ENCODE peak calls at places on chromosomes 4 and X, in ten cellular contexts. V, U, X, Y, F, P, Q, I, H and S are unnamed samples.

GRCh38 chrX:47607091-47607490 is 12.6 kb downstream of the SYN1 start:
- DNase-seq in V (no peak), U (no peak), X (no peak), Y (no peak), F (no peak), P (no peak), Q (no peak), I (no peak), H (no peak), S (no peak)

GRCh38 chr4:56828784-56829535 is 7.5 kb upstream of the SPINK2 start:
- DNase-seq in V (no peak), U (no peak), X (no peak), Y (peak), F (no peak), P (no peak), Q (no peak), I (no peak), H (no peak), S (no peak)

GRCh38 chr4:23818097-23818648 is 71.7 kb downstream of the PPARGC1A start:
- DNase-seq in V (no peak), U (no peak), X (no peak), Y (peak), F (no peak), P (no peak), Q (no peak), I (no peak), H (no peak), S (no peak)

GRCh38 chr4:151197258-151197657 is 79.7 kb upstream of the PRSS48 start:
- DNase-seq in V (no peak), U (no peak), X (no peak), Y (no peak), F (peak), P (no peak), Q (no peak), I (no peak), H (no peak), S (no peak)

GRCh38 chrX:155611302-155611701 is 1.4 kb downstream of the TMLHE start:
- DNase-seq in V (no peak), U (no peak), X (no peak), Y (no peak), F (no peak), P (no peak), Q (no peak), I (no peak), H (no peak), S (no peak)

GRCh38 chrX:107600366-107600765 is 27.9 kb upstream of the PRPS1 start:
- DNase-seq in V (no peak), U (no peak), X (no peak), Y (peak), F (no peak), P (no peak), Q (no peak), I (no peak), H (no peak), S (no peak)

GRCh38 chrX:83008415-83008814 is 499.7 kb upstream of the POU3F4 start:
- DNase-seq in V (no peak), U (no peak), X (peak), Y (no peak), F (no peak), P (no peak), Q (no peak), I (no peak), H (no peak), S (no peak)

GRCh38 chrX:34656842-34657780 is at the start of gene TMEM47:
- DNase-seq in V (no peak), U (peak), X (no peak), Y (peak), F (peak), P (peak), Q (peak), I (peak), H (peak), S (peak)

GRCh38 chr4:187569871-187570270 is 425.7 kb upstream of the ZFP42 start:
- DNase-seq in V (no peak), U (no peak), X (no peak), Y (no peak), F (no peak), P (no peak), Q (no peak), I (no peak), H (no peak), S (no peak)

GRCh38 chr4:11514780-11515432 is 86.2 kb upstream of the HS3ST1 start:
- DNase-seq in V (no peak), U (no peak), X (no peak), Y (no peak), F (no peak), P (no peak), Q (no peak), I (no peak), H (no peak), S (no peak)

GRCh38 chr4:6907658-6908191 is 1.9 kb upstream of the TBC1D14 start:
- DNase-seq in V (no peak), U (peak), X (peak), Y (no peak), F (no peak), P (peak), Q (no peak), I (peak), H (no peak), S (peak)

GRCh38 chr4:148539387-148539786 is 97.2 kb upstream of the NR3C2 start:
- DNase-seq in V (no peak), U (no peak), X (no peak), Y (no peak), F (no peak), P (no peak), Q (no peak), I (no peak), H (no peak), S (no peak)

GRCh38 chrX:131068945-131069719 is 11.0 kb downstream of the ARHGAP36 start:
- DNase-seq in V (no peak), U (no peak), X (no peak), Y (no peak), F (no peak), P (no peak), Q (no peak), I (peak), H (no peak), S (no peak)

GRCh38 chr4:44056721-44057151 is 391.9 kb downstream of the KCTD8 start:
- DNase-seq in V (no peak), U (no peak), X (no peak), Y (no peak), F (no peak), P (no peak), Q (no peak), I (peak), H (no peak), S (no peak)

GRCh38 chrX:21745756-21746155 is 12.2 kb downstream of the SMPX start:
- DNase-seq in V (peak), U (no peak), X (peak), Y (peak), F (peak), P (peak), Q (no peak), I (no peak), H (peak), S (no peak)

GRCh38 chr4:38177035-38177791 is 217.0 kb downstream of the PTTG2 start:
- DNase-seq in V (peak), U (peak), X (no peak), Y (peak), F (no peak), P (peak), Q (no peak), I (no peak), H (no peak), S (peak)

GRCh38 chrX:40855411-40855810 is 120.1 kb upstream of the MED14 start:
- DNase-seq in V (no peak), U (no peak), X (no peak), Y (no peak), F (no peak), P (no peak), Q (no peak), I (no peak), H (no peak), S (peak)

GRCh38 chrX:68185161-68185560 is 248.1 kb downstream of the OPHN1 start:
- DNase-seq in V (no peak), U (no peak), X (no peak), Y (no peak), F (no peak), P (no peak), Q (no peak), I (no peak), H (no peak), S (no peak)

DNA sequence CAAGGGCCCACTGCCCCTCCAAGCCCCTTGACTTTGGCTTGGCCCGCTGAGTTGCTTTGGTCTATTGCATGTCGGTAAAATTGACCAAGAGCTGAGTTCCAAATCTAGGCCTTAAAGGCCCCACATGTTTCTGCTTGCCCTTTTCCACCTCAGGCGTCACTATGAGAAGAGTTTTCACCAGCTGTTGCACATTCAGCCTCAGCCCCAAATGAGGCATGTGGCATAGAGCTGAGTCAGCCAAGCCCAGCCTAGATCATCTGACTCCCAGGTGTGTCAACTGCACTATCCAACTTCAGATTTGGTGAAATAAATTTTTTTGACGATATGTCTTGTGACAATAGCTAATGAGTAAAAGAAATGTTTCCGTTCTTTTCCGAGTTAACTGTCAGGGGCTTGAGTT is 424.5 kb upstream of the FAM47C start:
- DNase-seq in V (no peak), U (no peak), X (no peak), Y (no peak), F (no peak), P (no peak), Q (no peak), I (no peak), H (no peak), S (no peak)
- H3K27ac ChIP-seq in V (no peak), U (no peak), X (no peak), Y (no peak), F (no peak), P (no peak), Q (no peak), I (no peak), H (no peak), S (no peak)

GRCh38 chr4:103097112-103097511 is 2.5 kb downstream of the BDH2 start:
- DNase-seq in V (no peak), U (no peak), X (no peak), Y (no peak), F (no peak), P (no peak), Q (no peak), I (no peak), H (no peak), S (no peak)

GRCh38 chr4:103099691-103100392 is at the start of gene BDH2:
- DNase-seq in V (no peak), U (no peak), X (peak), Y (peak), F (no peak), P (peak), Q (no peak), I (peak), H (peak), S (peak)

GRCh38 chr4:103098746-103099421 is 750 bp downstream of the BDH2 start:
- DNase-seq in V (no peak), U (no peak), X (no peak), Y (peak), F (no peak), P (no peak), Q (no peak), I (no peak), H (no peak), S (no peak)

GRCh38 chr4:103100691-103101090 is 1.1 kb upstream of the BDH2 start:
- DNase-seq in V (no peak), U (no peak), X (no peak), Y (no peak), F (no peak), P (no peak), Q (no peak), I (no peak), H (no peak), S (no peak)

GRCh38 chr4:103098331-103098730 is 1.3 kb downstream of the BDH2 start:
- DNase-seq in V (no peak), U (no peak), X (no peak), Y (peak), F (no peak), P (no peak), Q (no peak), I (no peak), H (peak), S (no peak)
- H3K27ac ChIP-seq in V (no peak), U (no peak), X (no peak), Y (peak), F (peak), P (no peak), Q (no peak), I (no peak), H (no peak), S (no peak)

DNA sequence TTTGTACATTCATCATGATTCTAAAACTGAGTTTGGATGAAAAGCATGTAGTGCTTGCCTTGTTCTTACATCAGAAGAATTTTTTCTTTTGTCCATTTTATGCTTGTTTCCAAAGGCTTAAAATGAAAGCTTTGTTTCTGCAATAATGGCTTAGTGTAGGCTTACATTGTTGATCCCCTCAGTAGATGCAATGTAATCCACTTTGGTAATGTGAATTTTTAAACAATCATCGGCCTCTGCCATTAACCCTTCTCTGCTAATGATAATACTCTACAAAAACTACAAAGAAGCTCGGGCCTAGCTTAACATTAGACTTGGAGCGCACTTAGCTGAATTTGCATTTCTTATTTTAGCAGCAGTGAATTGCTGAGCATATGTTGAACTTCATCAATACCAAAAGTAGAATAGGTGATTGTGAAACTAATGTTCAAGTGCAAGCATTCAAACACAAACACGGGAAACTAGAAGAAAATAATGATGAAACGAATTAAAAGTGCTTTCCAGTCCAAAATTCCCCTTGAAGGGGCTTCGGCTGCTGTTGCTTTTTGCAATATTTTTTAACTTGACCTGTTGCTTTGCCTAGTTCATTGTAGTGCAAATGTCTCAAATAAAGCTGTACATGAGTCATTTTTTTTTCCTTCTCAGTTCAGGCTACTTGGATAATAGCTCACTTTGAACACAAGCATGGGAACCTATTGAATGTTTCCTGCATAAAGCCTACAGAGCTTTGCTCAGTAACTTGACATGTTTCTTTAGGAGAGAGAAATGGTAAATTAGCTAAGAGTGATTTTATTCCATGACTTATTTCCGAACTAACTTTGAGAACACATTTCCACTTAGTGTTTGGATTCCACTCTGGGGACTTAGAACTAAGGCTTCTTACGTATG is 66.5 kb downstream of the SLIT2 start:
- DNase-seq in V (no peak), U (no peak), X (no peak), Y (peak), F (no peak), P (no peak), Q (no peak), I (no peak), H (no peak), S (no peak)
- H3K27ac ChIP-seq in V (no peak), U (no peak), X (no peak), Y (no peak), F (peak), P (no peak), Q (no peak), I (no peak), H (no peak), S (no peak)

GRCh38 chrX:123590842-123591491 is 141.9 kb downstream of the THOC2 start:
- DNase-seq in V (no peak), U (no peak), X (no peak), Y (peak), F (no peak), P (no peak), Q (no peak), I (no peak), H (no peak), S (no peak)

DNA sequence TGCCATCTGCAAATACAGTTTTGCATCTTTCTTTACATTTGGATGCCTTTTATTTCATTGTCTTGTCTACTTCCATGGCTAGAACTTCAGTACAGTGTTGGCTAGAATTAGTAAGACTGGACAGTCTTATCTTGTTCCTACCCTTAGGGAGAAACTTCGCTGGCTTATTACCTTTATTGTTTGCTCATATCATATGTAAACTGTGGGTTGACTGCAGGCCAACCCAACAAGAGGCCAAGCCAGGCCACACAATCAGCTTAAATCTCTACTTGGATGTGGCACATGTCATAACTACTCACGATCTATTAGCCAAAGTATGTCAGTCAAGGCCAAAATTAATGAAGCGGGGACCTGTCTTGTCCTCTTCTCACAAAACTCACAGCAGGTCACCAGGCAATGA is 144.1 kb downstream of the THOC2 start:
- DNase-seq in V (no peak), U (no peak), X (no peak), Y (no peak), F (no peak), P (peak), Q (no peak), I (no peak), H (no peak), S (no peak)
- H3K27ac ChIP-seq in V (no peak), U (no peak), X (no peak), Y (no peak), F (no peak), P (no peak), Q (no peak), I (no peak), H (no peak), S (no peak)

DNA sequence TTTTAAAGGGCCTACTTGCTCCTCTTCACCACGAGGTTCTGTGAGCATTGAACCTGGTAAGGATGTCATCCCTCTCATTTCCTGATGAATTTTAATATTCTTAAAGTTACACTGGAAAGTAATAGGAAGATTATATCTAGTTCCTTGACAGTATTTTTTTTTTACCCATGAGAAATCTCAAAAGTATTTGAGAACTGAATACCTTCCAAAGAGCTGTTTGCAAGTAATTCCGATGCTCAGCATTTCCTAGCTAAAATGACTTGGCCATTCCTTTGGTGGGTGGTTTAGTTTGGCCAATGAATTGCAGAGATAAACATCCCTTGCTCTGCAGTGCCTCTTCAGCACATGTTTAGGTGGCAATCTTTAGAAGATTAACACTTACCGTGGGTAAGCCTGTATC is 110.2 kb upstream of the WDR1 start:
- DNase-seq in V (no peak), U (no peak), X (no peak), Y (no peak), F (no peak), P (no peak), Q (no peak), I (no peak), H (no peak), S (no peak)
- H3K27ac ChIP-seq in V (no peak), U (no peak), X (no peak), Y (no peak), F (no peak), P (no peak), Q (peak), I (no peak), H (no peak), S (no peak)

DNA sequence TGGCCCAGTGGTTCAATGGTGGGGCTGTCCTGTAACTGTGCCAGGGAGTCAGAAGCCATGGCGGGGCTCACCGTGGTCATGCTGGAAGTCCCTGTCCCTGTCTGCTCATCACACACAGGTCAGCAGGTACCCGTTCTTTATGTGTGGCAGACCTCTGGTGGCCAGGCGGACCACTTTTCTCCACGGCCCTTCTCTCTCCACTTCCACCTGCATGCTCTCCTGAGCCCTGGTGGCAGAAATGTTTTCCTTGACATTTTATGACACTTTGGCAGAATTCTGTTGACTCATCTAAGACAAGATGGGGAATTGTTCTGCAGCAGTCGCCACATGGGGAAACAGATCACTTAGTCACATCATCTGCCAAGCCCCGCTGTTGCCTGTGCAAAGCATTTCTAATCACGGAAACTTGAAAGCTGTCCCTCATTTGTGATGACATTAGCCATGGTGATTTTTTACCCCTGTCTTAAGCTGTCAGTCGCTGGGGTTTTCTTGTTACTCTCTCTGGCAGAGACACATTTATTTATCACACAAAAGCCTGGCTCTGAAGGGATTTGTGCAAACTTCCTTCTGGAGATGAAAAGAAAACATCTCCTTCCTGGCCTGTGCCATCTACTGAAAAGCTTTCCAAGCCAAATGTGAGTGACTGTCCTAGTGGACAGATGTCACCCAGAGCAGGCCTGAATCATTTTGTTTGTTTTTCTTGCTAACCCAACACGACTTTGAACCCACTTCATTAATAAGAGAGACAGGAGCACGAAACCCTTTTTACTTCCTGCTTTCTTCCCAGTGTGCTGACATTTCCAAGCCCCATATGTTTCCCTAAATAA is 38.8 kb upstream of the STIM2 start:
- DNase-seq in V (no peak), U (no peak), X (no peak), Y (peak), F (no peak), P (no peak), Q (no peak), I (no peak), H (no peak), S (no peak)
- H3K27ac ChIP-seq in V (no peak), U (no peak), X (no peak), Y (no peak), F (no peak), P (no peak), Q (no peak), I (no peak), H (no peak), S (no peak)

GRCh38 chr4:97395980-97396562 is 747.2 kb downstream of the STPG2 start:
- DNase-seq in V (no peak), U (no peak), X (no peak), Y (no peak), F (no peak), P (no peak), Q (no peak), I (no peak), H (no peak), S (no peak)

DNA sequence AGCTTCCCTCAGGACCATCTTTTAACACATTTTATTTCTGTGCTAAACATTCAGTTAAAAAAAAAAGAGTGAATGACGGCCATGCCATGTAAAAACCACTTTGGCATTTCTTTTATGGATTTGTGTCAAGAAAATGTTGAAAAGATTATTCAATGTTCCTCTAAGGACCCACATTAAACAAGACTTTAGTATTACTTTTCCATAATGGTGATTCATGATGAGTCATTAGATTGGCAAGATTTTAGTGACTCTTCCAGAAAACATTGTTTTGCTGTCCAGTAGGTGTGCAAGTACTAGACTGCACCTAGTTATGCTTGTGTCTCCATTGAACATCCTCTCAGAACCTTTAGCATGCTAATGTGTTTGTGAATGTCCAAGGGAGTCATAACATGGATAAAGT is 748.6 kb downstream of the STPG2 start:
- DNase-seq in V (no peak), U (no peak), X (no peak), Y (no peak), F (no peak), P (no peak), Q (no peak), I (no peak), H (no peak), S (no peak)
- H3K27ac ChIP-seq in V (no peak), U (no peak), X (no peak), Y (no peak), F (no peak), P (no peak), Q (no peak), I (no peak), H (no peak), S (no peak)